ENCODE peak calls at places on chromosome 20, in five cellular contexts. J is GM13977, Y is BE2C, W is pancreas, V is MM.1S. F is an unnamed sample.

GRCh38 chr20:19992996-19993908 is 23.9 kb upstream of the NAA20 start:
- DNase-seq in J (no peak), Y (peak), W (no peak), V (no peak), F (no peak)

GRCh38 chr20:50689864-50690263 is 1.5 kb downstream of the RIPOR3 start:
- DNase-seq in J (no peak), Y (peak), W (no peak), V (no peak), F (no peak)

GRCh38 chr20:32115196-32115767 is 5.8 kb downstream of the TM9SF4 start:
- DNase-seq in J (no peak), Y (no peak), W (no peak), V (no peak), F (no peak)

GRCh38 chr20:20664795-20665194 is 47.6 kb downstream of the RALGAPA2 start:
- DNase-seq in J (peak), Y (peak), W (no peak), V (peak), F (peak)

GRCh38 chr20:13546497-13547131 is 92.1 kb downstream of the TASP1 start:
- DNase-seq in J (peak), Y (peak), W (peak), V (peak), F (peak)

GRCh38 chr20:50426865-50427739 is 83.1 kb upstream of the PTPN1 start:
- DNase-seq in J (no peak), Y (no peak), W (no peak), V (no peak), F (no peak)

GRCh38 chr20:58133020-58133419 is 95.4 kb downstream of the ANKRD60 start:
- DNase-seq in J (no peak), Y (no peak), W (no peak), V (no peak), F (no peak)

GRCh38 chr20:34415079-34415478 is 52.0 kb downstream of the ITCH start:
- DNase-seq in J (peak), Y (no peak), W (no peak), V (peak), F (no peak)

GRCh38 chr20:60262967-60263603 is 304.9 kb downstream of the CDH26 start:
- DNase-seq in J (peak), Y (peak), W (no peak), V (peak), F (peak)

DNA sequence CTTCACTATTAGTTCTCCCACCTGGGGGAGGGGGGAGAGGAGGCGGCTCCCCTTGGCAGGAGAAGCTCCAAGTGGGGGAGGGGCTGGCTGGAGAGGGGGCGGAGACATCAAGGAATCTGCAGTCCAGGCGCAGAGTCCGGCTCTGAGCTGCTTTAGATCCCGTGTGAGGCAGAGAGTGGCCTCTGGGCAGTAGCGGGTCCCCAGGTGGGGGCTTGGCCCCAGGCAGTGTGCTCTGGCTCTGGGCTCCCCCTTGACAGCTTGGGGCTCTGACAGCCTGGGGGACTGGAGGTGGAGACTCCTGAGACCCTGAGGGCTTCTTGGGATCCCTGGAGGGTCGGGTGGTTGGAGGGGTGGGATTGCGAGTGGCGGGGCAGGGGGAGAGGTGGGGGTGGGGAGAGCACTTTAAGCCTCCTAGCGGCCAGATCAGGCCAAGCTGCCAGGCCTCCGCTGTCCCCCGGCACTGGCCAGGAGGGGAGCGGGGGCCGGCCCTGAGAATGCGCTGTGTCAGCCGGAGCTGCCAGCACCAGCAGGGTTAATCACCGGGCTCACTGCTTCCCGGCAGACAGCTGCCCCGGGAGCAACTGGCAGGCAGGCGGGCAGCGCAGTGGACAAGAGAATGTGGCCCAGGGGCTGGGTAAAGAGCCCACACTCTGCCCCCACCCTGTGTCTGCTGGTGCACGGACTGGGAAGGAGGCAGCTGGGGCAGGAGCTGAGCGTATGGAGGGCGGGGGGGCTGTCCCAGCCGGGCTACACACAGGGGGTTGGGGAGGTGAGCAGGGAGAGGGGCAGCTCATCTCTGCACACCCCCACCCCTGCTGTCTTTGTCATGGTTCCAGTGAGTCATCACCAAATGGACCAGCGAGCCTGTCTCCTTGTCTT is 1.8 kb upstream of the LAMA5 start:
- DNase-seq in J (no peak), Y (peak), W (peak), V (no peak), F (peak)
- TF ChIP-seq CTCF in J (peak), Y (peak), W (peak), V (no peak), F (peak)

DNA sequence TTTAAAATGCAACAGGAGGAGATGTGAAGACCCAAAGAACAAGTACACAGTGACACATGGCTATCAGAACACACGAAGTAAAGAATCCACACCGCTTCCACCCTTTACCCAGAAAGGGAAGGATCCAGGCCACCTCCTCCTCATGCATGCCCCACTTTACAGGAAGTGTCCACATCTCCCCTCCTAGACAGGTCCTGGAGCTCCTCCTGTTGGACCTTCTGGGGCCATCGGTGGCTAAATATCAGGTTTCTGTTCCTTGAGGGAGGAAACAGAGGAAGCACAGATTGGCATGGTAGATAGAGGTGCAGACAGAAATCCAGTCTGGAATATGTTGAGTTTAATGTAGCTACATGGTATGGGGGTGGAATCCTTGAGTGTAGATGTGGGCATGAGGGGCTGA is 10.9 kb downstream of the NINL start:
- DNase-seq in J (no peak), Y (peak), W (no peak), V (no peak), F (no peak)
- TF ChIP-seq CTCF in J (no peak), Y (peak), W (no peak), V (no peak), F (no peak)

GRCh38 chr20:63507083-63507743 is 8.3 kb upstream of the EEF1A2 start:
- DNase-seq in J (no peak), Y (no peak), W (peak), V (no peak), F (no peak)

GRCh38 chr20:63508072-63508768 is 9.3 kb upstream of the EEF1A2 start:
- DNase-seq in J (no peak), Y (no peak), W (peak), V (no peak), F (no peak)

GRCh38 chr20:63505723-63506122 is 6.8 kb upstream of the EEF1A2 start:
- DNase-seq in J (no peak), Y (no peak), W (peak), V (no peak), F (no peak)

GRCh38 chr20:63505281-63505680 is 6.4 kb upstream of the EEF1A2 start:
- DNase-seq in J (no peak), Y (no peak), W (no peak), V (no peak), F (no peak)

DNA sequence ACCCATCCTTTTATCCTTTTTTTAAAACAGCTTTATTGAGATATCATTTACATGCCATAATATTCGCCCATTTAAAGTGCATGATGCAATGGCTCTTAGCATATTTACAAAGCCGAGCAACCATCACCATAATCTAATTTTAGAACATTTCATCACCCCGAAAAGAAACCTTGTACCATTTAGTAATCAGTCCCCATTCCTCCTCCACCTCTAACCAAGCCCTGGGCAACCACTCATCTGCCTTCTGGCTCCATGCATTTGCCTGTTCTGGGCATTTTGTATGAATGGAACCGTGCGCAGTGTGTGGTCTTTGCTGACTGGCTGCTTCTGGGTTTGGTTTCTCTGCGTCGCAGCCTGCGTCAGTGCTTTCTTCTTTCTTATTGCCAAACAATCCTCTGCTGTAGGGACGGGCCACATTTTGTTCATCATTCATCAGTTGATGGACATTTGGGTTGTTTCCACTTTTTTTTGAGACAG is 10.2 kb upstream of the EEF1A2 start:
- DNase-seq in J (no peak), Y (no peak), W (no peak), V (no peak), F (no peak)
- TF ChIP-seq CTCF in J (no peak), Y (no peak), W (no peak), V (no peak), F (no peak)

GRCh38 chr20:11015440-11015839 is 341.6 kb upstream of the JAG1 start:
- DNase-seq in J (no peak), Y (no peak), W (no peak), V (no peak), F (no peak)

GRCh38 chr20:11018668-11019170 is 344.9 kb upstream of the JAG1 start:
- DNase-seq in J (no peak), Y (no peak), W (no peak), V (no peak), F (no peak)

GRCh38 chr20:11011653-11012052 is 337.9 kb upstream of the JAG1 start:
- DNase-seq in J (no peak), Y (no peak), W (no peak), V (no peak), F (no peak)

GRCh38 chr20:11012975-11013374 is 339.2 kb upstream of the JAG1 start:
- DNase-seq in J (no peak), Y (no peak), W (no peak), V (no peak), F (no peak)

DNA sequence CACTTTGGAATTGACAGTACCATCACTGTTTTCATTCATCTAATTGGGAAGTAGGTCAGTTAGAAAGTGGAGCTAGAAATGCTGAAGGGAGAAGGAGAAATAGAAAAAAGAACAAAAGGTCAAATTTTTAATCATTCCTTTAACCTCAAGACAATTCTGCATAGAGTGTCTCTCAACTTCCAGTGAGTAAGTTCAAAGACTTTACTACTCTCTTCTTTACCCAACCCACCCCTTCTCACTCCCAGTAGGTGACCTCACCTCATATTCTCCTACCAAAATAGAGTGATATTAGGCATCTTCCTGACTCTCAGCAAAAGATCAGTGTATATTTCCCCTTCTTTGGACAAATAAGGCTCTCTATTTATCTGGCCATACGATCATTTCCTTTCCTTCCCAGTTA is 340.0 kb upstream of the JAG1 start:
- DNase-seq in J (no peak), Y (no peak), W (no peak), V (no peak), F (no peak)
- TF ChIP-seq CTCF in J (no peak), Y (no peak), W (no peak), V (no peak), F (no peak)

GRCh38 chr20:62376112-62377063 is 9.3 kb upstream of the LAMA5 start:
- DNase-seq in J (no peak), Y (peak), W (no peak), V (no peak), F (peak)
- TF ChIP-seq CTCF in J (no peak), Y (peak), W (no peak), V (no peak), F (peak)

DNA sequence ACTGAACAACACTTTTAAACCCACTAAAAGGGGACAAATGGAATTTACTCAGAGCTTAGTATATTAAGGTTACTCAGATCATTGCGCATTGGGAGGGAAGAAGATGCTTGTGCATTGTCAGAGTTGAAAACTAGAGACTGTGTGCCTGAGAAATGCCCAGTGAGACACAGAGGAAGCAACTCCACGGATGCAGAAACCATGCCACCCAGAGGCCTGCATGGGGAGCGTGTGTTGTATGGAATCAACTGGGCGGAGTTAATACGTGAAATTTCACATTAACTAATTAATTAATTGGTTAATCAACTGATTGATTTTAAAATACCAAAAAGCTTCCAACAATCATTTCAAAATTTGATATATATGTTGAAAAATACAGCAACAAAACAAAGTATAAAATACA is 391.6 kb downstream of the PLCB1 start:
- DNase-seq in J (no peak), Y (peak), W (no peak), V (no peak), F (no peak)
- TF ChIP-seq CTCF in J (no peak), Y (peak), W (no peak), V (no peak), F (no peak)

F was measured in nephron progenitor cell.